ENCODE peak calls at places on chromosomes 6 and 20, in five cellular contexts. One of them, this sample, is unnamed.

GRCh38 chr6:6712258-6712978 is 123.9 kb downstream of the LY86 start:
- DNase-seq in right atrium auricular region: no peak
- DNase-seq in AG10803: peak
- DNase-seq in fibroblast of lung: peak
- DNase-seq in heart left ventricle: no peak
- DNase-seq in this sample: no peak

GRCh38 chr20:37071481-37071911 is 24.3 kb downstream of the RBL1 start:
- DNase-seq in right atrium auricular region: no peak
- DNase-seq in AG10803: peak
- DNase-seq in fibroblast of lung: peak
- DNase-seq in heart left ventricle: no peak
- DNase-seq in this sample: no peak

GRCh38 chr20:25046181-25046641 is 11.7 kb downstream of the ACSS1 start:
- DNase-seq in right atrium auricular region: no peak
- DNase-seq in AG10803: no peak
- DNase-seq in fibroblast of lung: no peak
- DNase-seq in heart left ventricle: peak
- DNase-seq in this sample: no peak

GRCh38 chr20:42192321-42192720 is 574.1 kb upstream of the CHD6 start:
- DNase-seq in right atrium auricular region: no peak
- DNase-seq in AG10803: no peak
- DNase-seq in fibroblast of lung: no peak
- DNase-seq in heart left ventricle: no peak
- DNase-seq in this sample: no peak

GRCh38 chr20:5067877-5068276 is 51.9 kb downstream of the PCNA start:
- DNase-seq in right atrium auricular region: no peak
- DNase-seq in AG10803: no peak
- DNase-seq in fibroblast of lung: no peak
- DNase-seq in heart left ventricle: no peak
- DNase-seq in this sample: no peak

GRCh38 chr6:53492860-53493634 is 51.9 kb downstream of the GCLC start:
- DNase-seq in right atrium auricular region: no peak
- DNase-seq in AG10803: peak
- DNase-seq in fibroblast of lung: peak
- DNase-seq in heart left ventricle: no peak
- DNase-seq in this sample: no peak

GRCh38 chr6:38973178-38974057 is 75.2 kb upstream of the GLP1R start:
- DNase-seq in right atrium auricular region: no peak
- DNase-seq in AG10803: peak
- DNase-seq in fibroblast of lung: peak
- DNase-seq in heart left ventricle: no peak
- DNase-seq in this sample: no peak

GRCh38 chr6:137497722-137498463 is 3.7 kb upstream of the OLIG3 start:
- DNase-seq in right atrium auricular region: no peak
- DNase-seq in AG10803: no peak
- DNase-seq in fibroblast of lung: no peak
- DNase-seq in heart left ventricle: no peak
- DNase-seq in this sample: peak

GRCh38 chr6:62740596-62740995 is 454.6 kb upstream of the KHDRBS2 start:
- DNase-seq in right atrium auricular region: no peak
- DNase-seq in AG10803: no peak
- DNase-seq in fibroblast of lung: no peak
- DNase-seq in heart left ventricle: no peak
- DNase-seq in this sample: no peak

GRCh38 chr6:158611600-158612041 is 32.9 kb downstream of the DYNLT1 start:
- DNase-seq in right atrium auricular region: peak
- DNase-seq in AG10803: no peak
- DNase-seq in fibroblast of lung: no peak
- DNase-seq in heart left ventricle: no peak
- DNase-seq in this sample: no peak

GRCh38 chr6:16739329-16739801 is 21.9 kb downstream of the ATXN1 start:
- DNase-seq in right atrium auricular region: no peak
- DNase-seq in AG10803: peak
- DNase-seq in fibroblast of lung: no peak
- DNase-seq in heart left ventricle: no peak
- DNase-seq in this sample: no peak

DNA sequence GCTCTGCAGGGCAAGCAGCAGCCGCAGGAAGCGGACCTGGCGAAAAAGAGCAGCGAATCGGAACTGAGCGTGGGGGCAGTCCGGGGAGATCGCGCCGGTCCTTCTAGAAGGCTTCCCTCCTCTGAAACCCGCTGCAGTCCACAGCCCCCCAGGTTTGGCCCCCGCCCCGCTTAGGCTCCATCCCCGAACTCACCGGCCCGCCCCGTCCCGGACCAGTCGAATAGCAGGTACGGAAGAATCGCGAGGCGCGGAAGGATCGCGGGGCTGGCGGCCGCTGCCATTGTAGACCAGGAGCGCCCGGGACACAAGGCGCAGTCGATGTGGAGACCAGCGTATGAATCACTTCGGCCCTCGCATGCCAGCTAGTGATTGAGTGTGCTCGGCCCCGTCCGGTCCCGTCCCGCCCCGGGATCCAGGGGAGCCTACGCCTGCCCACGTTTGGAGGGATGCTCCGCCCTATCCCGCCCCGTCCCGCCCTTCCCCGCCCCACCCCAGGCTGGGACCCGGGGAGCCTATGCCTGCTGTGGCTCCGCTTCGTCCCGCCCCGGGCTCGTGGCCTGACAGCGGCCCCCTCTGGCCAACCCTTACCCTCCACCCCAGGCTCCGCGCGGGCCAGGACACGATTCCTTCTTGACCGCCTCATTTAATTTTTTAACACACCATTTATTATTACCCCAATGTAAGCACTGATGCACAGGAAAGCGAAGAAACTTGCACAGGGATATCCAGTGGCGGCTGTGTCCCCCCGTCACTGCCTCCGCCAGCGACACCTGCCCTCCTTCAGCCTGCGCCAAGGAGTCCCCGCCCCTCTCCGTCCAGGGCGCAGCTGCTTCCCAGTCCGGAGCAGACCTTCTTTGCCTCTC is at the start of gene ULBP3:
- DNase-seq in right atrium auricular region: peak
- DNase-seq in AG10803: peak
- DNase-seq in fibroblast of lung: peak
- DNase-seq in heart left ventricle: peak
- DNase-seq in this sample: peak
- TF ChIP-seq CTCF in right atrium auricular region: peak
- TF ChIP-seq CTCF in AG10803: peak
- TF ChIP-seq CTCF in fibroblast of lung: peak
- TF ChIP-seq CTCF in heart left ventricle: peak
- TF ChIP-seq CTCF in this sample: peak

GRCh38 chr6:41691426-41692079 is 43.9 kb downstream of the TFEB start:
- DNase-seq in right atrium auricular region: no peak
- DNase-seq in AG10803: no peak
- DNase-seq in fibroblast of lung: no peak
- DNase-seq in heart left ventricle: no peak
- DNase-seq in this sample: no peak
- TF ChIP-seq CTCF in right atrium auricular region: no peak
- TF ChIP-seq CTCF in AG10803: no peak
- TF ChIP-seq CTCF in fibroblast of lung: no peak
- TF ChIP-seq CTCF in heart left ventricle: no peak
- TF ChIP-seq CTCF in this sample: no peak

GRCh38 chr6:160992323-160993314 is 1.1 kb downstream of the MAP3K4 start:
- DNase-seq in right atrium auricular region: no peak
- DNase-seq in AG10803: peak
- DNase-seq in fibroblast of lung: peak
- DNase-seq in heart left ventricle: peak
- DNase-seq in this sample: peak
- TF ChIP-seq CTCF in right atrium auricular region: peak
- TF ChIP-seq CTCF in AG10803: peak
- TF ChIP-seq CTCF in fibroblast of lung: peak
- TF ChIP-seq CTCF in heart left ventricle: peak
- TF ChIP-seq CTCF in this sample: peak

DNA sequence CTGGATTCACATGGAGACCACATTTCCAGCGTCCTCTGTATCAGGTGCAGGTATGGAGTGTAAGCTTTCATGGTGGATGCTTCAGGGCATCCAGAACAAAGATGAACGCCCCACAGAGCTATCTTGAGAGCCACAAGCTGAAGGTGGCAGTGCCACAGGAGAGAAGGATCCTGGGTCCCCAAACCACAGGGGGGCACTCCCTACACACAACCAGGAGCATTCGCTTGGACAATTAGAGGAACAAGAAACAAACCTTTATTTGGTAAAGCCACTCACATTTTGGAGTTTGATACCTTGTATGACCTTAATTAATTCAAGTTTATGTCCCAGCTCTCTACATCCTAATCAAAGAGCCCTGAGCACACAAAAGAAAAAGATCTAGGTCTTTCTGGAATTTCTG is 406.3 kb downstream of the PREX1 start:
- DNase-seq in right atrium auricular region: no peak
- DNase-seq in AG10803: no peak
- DNase-seq in fibroblast of lung: no peak
- DNase-seq in heart left ventricle: no peak
- DNase-seq in this sample: no peak
- TF ChIP-seq CTCF in right atrium auricular region: no peak
- TF ChIP-seq CTCF in AG10803: no peak
- TF ChIP-seq CTCF in fibroblast of lung: no peak
- TF ChIP-seq CTCF in heart left ventricle: no peak
- TF ChIP-seq CTCF in this sample: no peak

DNA sequence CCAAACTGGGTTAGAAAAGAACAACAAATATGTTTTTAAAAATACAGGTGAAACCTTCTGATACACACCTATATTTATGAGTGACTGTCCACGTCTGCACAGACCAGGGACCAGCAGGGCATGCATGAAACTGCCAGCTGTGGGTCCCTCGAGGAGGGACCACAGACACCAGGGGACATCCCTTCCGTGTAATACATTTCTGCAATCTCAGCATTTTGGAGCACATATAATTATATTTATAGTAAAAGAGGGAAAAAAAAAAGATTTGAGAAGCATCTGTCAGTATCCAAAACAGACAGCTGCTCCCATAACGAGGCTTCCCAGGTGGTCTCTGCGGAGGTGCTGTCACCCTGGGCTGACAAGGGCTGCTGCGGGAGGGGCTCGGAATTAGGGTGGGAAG is 40.2 kb downstream of the PMEPA1 start:
- DNase-seq in right atrium auricular region: no peak
- DNase-seq in AG10803: no peak
- DNase-seq in fibroblast of lung: no peak
- DNase-seq in heart left ventricle: no peak
- DNase-seq in this sample: no peak
- TF ChIP-seq CTCF in right atrium auricular region: no peak
- TF ChIP-seq CTCF in AG10803: no peak
- TF ChIP-seq CTCF in fibroblast of lung: no peak
- TF ChIP-seq CTCF in heart left ventricle: no peak
- TF ChIP-seq CTCF in this sample: no peak

DNA sequence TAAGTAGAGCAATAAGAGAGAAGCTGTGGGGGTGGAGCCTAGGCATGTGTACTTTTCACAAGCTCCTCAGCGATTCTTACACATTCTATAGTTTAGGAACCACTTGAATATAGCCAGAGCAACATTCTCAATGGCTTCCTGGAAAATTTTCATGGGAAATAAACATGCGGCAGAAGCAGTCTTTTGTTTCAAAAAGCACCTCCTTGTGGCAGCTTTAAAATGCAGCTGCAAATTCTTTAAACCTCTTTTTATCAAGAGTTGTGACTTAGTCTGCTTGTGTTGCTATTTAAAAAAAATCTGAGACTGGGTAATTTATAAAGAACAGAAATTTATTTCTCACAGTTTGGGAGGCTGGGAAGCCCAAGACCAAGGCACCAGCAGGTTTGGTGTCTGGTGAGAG is 23.8 kb downstream of the NKX2-2 start:
- DNase-seq in right atrium auricular region: no peak
- DNase-seq in AG10803: peak
- DNase-seq in fibroblast of lung: peak
- DNase-seq in heart left ventricle: no peak
- DNase-seq in this sample: no peak
- TF ChIP-seq CTCF in right atrium auricular region: no peak
- TF ChIP-seq CTCF in AG10803: peak
- TF ChIP-seq CTCF in fibroblast of lung: peak
- TF ChIP-seq CTCF in heart left ventricle: no peak
- TF ChIP-seq CTCF in this sample: peak

GRCh38 chr6:138965971-138966370 is 22.1 kb downstream of the REPS1 start:
- DNase-seq in right atrium auricular region: no peak
- DNase-seq in AG10803: no peak
- DNase-seq in fibroblast of lung: no peak
- DNase-seq in heart left ventricle: no peak
- DNase-seq in this sample: no peak
- TF ChIP-seq CTCF in right atrium auricular region: no peak
- TF ChIP-seq CTCF in AG10803: no peak
- TF ChIP-seq CTCF in fibroblast of lung: no peak
- TF ChIP-seq CTCF in heart left ventricle: no peak
- TF ChIP-seq CTCF in this sample: no peak

DNA sequence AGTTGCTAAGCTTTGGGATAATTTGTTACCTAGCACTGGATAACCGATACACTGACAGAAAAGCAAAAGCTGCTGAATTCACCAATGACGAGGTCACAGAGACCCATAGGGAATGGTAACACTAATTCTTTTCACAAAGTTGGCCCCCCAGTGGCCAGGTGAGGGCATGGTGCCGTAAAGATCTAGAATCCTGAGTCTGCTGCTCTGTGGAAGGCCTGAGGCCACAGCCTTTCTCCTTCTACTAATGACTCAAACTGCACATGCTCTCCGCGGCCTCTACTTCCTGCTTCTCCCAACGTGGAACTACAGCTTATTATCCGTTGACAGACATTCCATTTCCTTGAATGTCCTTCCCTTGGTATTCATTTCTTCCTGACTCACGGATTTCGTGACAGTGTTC is 127.1 kb downstream of the OPRM1 start:
- DNase-seq in right atrium auricular region: no peak
- DNase-seq in AG10803: no peak
- DNase-seq in fibroblast of lung: no peak
- DNase-seq in heart left ventricle: no peak
- DNase-seq in this sample: no peak
- TF ChIP-seq CTCF in right atrium auricular region: no peak
- TF ChIP-seq CTCF in AG10803: no peak
- TF ChIP-seq CTCF in fibroblast of lung: no peak
- TF ChIP-seq CTCF in heart left ventricle: no peak
- TF ChIP-seq CTCF in this sample: peak

GRCh38 chr20:18144541-18145099 is 7.0 kb downstream of the KAT14 start:
- DNase-seq in right atrium auricular region: no peak
- DNase-seq in AG10803: no peak
- DNase-seq in fibroblast of lung: no peak
- DNase-seq in heart left ventricle: no peak
- DNase-seq in this sample: no peak
- TF ChIP-seq CTCF in right atrium auricular region: no peak
- TF ChIP-seq CTCF in AG10803: no peak
- TF ChIP-seq CTCF in fibroblast of lung: no peak
- TF ChIP-seq CTCF in heart left ventricle: no peak
- TF ChIP-seq CTCF in this sample: no peak